ENCODE peak calls at places on chromosomes 4 and X, in five cellular contexts. S is A549, B is K562, D is GM23338, J is HepG2. Q is an unnamed sample.
A peak's percentile ranks its signal among the peaks of the same experiment; 100 is the strongest.

GRCh38 chr4:75643651-75644050 is 13.3 kb upstream of the CDKL2 start:
- DNase-seq in S (no peak), B (no peak), D (no peak), J (no peak), Q (no peak)

GRCh38 chr4:53490161-53490915 is 100.9 kb downstream of the LNX1 start:
- DNase-seq in S (no peak), B (no peak), D (no peak), J (no peak), Q (no peak)

GRCh38 chrX:19569121-19569805 is 54.0 kb upstream of the MAP3K15 start:
- DNase-seq in S (no peak), B (no peak), D (no peak), J (peak; percentile 14), Q (no peak)

GRCh38 chrX:84469226-84469625 is 33.0 kb downstream of the HDX start:
- DNase-seq in S (no peak), B (no peak), D (no peak), J (no peak), Q (no peak)

GRCh38 chr4:67522851-67523671 is 22.2 kb downstream of the CENPC start:
- DNase-seq in S (no peak), B (peak; percentile 88), D (no peak), J (no peak), Q (no peak)

GRCh38 chr4:65502151-65502691 is 168.1 kb downstream of the EPHA5 start:
- DNase-seq in S (no peak), B (no peak), D (no peak), J (no peak), Q (no peak)

GRCh38 chrX:119694601-119695534 is 1.9 kb upstream of the SEPTIN6 start:
- DNase-seq in S (no peak), B (no peak), D (peak; percentile 42), J (peak; percentile 39), Q (no peak)

GRCh38 chr4:40254961-40255721 is 58.3 kb downstream of the RHOH start:
- DNase-seq in S (no peak), B (no peak), D (no peak), J (peak; percentile 9), Q (no peak)

GRCh38 chr4:138560448-138560847 is 318.3 kb upstream of the SLC7A11 start:
- DNase-seq in S (no peak), B (peak; percentile 47), D (peak; percentile 75), J (no peak), Q (no peak)

GRCh38 chr4:123952530-123953274 is 556.1 kb downstream of the SPRY1 start:
- DNase-seq in S (no peak), B (no peak), D (peak; percentile 85), J (no peak), Q (no peak)

GRCh38 chr4:23938796-23939195 is 48.9 kb upstream of the PPARGC1A start:
- DNase-seq in S (no peak), B (no peak), D (no peak), J (no peak), Q (no peak)

GRCh38 chrX:45756562-45756961 is 555.9 kb upstream of the DIPK2B start:
- DNase-seq in S (no peak), B (no peak), D (no peak), J (no peak), Q (no peak)

GRCh38 chr4:153603835-153604234 is 80.2 kb upstream of the TLR2 start:
- DNase-seq in S (no peak), B (no peak), D (no peak), J (no peak), Q (no peak)

GRCh38 chr4:143337600-143338287 is 1.1 kb downstream of the GAB1 start:
- DNase-seq in S (no peak), B (peak; percentile 67), D (peak; percentile 68), J (peak; percentile 70), Q (no peak)

GRCh38 chr4:87803421-87803820 is 4.1 kb downstream of the IBSP start:
- DNase-seq in S (no peak), B (no peak), D (no peak), J (no peak), Q (no peak)

GRCh38 chrX:49059209-49060191 is 701 bp downstream of the CCDC120 start:
- DNase-seq in S (no peak), B (peak; percentile 19), D (peak; percentile 43), J (no peak), Q (no peak)
- TF ChIP-seq JUNB in S (no peak), B (no peak), D (no peak), J (no peak), Q (no peak)

DNA sequence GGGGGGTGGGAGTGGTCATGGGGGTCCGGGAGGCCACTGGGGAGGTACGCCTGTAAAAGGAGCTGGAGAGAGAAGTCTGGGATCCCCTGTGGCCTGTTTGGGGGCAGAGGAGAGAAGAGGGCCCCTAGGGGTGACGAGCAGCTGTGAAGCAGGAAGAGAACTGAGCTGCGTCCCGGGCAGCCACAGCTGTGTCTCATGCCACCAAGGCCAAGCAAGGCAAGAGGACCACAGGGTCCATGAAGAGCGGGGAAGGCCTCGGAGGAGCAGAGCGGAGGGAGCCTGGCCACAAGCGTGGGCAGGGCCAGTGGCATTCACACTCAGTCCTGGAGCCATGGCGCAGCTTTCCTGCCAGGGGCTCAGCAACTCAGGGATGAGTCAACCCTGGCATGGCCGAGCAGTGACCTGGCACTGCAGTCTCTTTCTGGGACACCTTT is 13.6 kb upstream of the NAT8L start:
- DNase-seq in S (no peak), B (no peak), D (no peak), J (no peak), Q (no peak)
- TF ChIP-seq JUNB in S (no peak), B (no peak), D (no peak), J (no peak), Q (no peak)

GRCh38 chr4:15778191-15778741 is at the start of gene CD38:
- DNase-seq in S (peak; percentile 10), B (no peak), D (peak; percentile 64), J (no peak), Q (peak; percentile 67)
- TF ChIP-seq JUNB in S (no peak), B (no peak), D (no peak), J (no peak), Q (no peak)

DNA sequence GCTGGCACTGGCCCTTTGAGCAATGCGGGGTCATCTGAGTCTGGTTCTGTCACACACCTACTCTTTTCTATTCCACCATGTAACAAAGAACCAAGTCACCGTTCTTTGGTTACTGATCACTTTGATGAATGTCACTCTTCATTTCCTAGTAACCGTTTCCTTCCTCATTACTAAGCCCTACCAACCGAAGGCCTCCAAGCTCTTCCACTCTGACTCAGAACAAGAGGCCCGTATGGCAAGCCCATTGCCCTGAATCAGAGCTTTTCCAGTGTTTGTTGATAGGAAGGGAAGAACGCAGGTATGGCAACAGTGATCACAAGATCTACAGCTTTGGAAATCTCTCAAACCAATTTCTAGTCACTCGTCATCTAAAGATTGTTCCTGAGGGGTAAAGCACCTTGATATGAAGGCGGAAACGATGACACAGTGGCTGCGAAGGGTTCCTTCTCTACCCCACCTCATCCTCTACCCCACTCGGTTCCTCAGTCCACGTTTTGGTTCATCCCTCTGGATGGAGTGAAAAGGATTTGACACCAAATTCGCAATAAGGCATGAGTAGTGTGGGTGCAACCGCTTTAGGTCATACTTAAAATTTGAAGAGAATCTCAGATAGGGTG is 28.0 kb upstream of the CD40LG start:
- DNase-seq in S (no peak), B (no peak), D (no peak), J (no peak), Q (no peak)
- TF ChIP-seq JUNB in S (no peak), B (no peak), D (no peak), J (no peak), Q (no peak)